ENCODE peak calls at places on chromosomes 5 and 9, in eight cellular contexts. Q, I, E, U, A, L, B and Z are unnamed samples. For H3K36me3, the result is how much of the 10 kb centered on the place peaks cover.

GRCh38 chr9:73137286-73137899 is 14.3 kb upstream of the ANXA1 start:
- DNase-seq in Q (no peak), I (no peak), E (no peak), U (no peak), A (peak), L (no peak), B (no peak), Z (no peak)

GRCh38 chr9:126565336-126566128 is 48.2 kb upstream of the LMX1B start:
- DNase-seq in Q (no peak), I (no peak), E (no peak), U (no peak), A (no peak), L (no peak), B (no peak), Z (no peak)

GRCh38 chr9:70232476-70232875 is 26.3 kb upstream of the SMC5 start:
- DNase-seq in Q (no peak), I (no peak), E (no peak), U (no peak), A (no peak), L (no peak), B (no peak), Z (no peak)

GRCh38 chr5:139696894-139697658 is 48.9 kb downstream of the CXXC5 start:
- DNase-seq in Q (no peak), I (peak), E (peak), U (peak), A (peak), L (peak), B (peak), Z (peak)

GRCh38 chr5:135119497-135119896 is 85.5 kb upstream of the PITX1 start:
- DNase-seq in Q (no peak), I (peak), E (no peak), U (no peak), A (no peak), L (no peak), B (peak), Z (no peak)

GRCh38 chr5:160466889-160467554 is 45.4 kb downstream of the PTTG1 start:
- DNase-seq in Q (no peak), I (no peak), E (no peak), U (no peak), A (no peak), L (no peak), B (no peak), Z (peak)

GRCh38 chr5:52119768-52120167 is 667.9 kb upstream of the ITGA1 start:
- DNase-seq in Q (no peak), I (no peak), E (no peak), U (no peak), A (no peak), L (no peak), B (no peak), Z (no peak)

GRCh38 chr9:96411129-96411820 is 6.9 kb downstream of the ZNF367 start:
- DNase-seq in Q (no peak), I (no peak), E (no peak), U (no peak), A (no peak), L (no peak), B (no peak), Z (no peak)

GRCh38 chr9:37669232-37669631 is 18.5 kb downstream of the FRMPD1 start:
- DNase-seq in Q (no peak), I (no peak), E (no peak), U (no peak), A (peak), L (no peak), B (no peak), Z (no peak)

GRCh38 chr5:151183451-151184245 is 26.1 kb upstream of the ANXA6 start:
- DNase-seq in Q (no peak), I (no peak), E (no peak), U (no peak), A (peak), L (no peak), B (no peak), Z (no peak)

GRCh38 chr5:151180291-151180690 is 22.7 kb upstream of the ANXA6 start:
- DNase-seq in Q (no peak), I (no peak), E (no peak), U (no peak), A (no peak), L (no peak), B (no peak), Z (no peak)

GRCh38 chr5:151182976-151183375 is 25.4 kb upstream of the ANXA6 start:
- DNase-seq in Q (no peak), I (no peak), E (no peak), U (no peak), A (no peak), L (no peak), B (no peak), Z (no peak)

GRCh38 chr5:151182501-151182900 is 24.9 kb upstream of the ANXA6 start:
- DNase-seq in Q (no peak), I (no peak), E (no peak), U (no peak), A (no peak), L (no peak), B (no peak), Z (peak)

DNA sequence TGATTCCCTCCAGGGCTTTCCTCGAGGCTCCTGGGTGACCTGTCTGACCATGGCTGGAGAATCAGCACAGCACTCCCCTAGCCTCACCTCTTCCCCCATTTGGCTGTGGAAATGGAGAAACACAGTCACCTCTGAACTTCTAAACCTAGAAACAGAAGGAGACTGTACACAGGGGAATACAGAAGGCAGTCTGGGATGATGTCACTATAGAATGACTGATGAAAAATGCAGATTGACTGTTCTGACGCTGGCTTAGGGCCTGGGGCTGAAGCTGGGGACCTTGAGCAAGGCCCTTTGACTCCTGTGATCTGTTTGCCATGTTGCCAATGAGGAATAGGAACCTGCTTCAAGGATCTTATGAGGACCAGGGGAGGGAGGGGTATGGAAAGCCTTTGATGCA is 24.2 kb upstream of the ANXA6 start:
- DNase-seq in Q (no peak), I (no peak), E (no peak), U (no peak), A (no peak), L (no peak), B (no peak), Z (peak)
- H3K36me3 ChIP-seq in Q (under half), I (under half), E (under half), U (under half), A (under half), L (half or more), B (under half), Z (under half)

DNA sequence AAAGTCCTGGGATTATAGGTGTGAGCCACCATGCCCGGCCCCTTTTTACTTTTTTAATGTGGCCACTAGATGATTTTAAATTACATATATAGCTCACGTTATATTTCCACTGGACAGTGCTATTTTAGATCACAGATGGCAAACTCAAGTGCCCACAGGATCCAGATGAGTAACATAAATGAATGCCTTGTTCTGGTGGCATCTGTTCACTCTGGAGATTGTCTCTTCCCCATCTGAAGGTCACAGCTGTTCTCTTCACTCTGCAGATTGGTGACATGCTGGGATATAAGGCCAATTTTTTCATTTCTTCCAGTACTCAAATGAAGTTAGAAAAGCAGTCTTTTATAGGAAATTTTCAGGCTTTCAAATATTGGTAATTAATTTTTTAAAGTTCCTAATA is 160.1 kb downstream of the DOCK8 start:
- DNase-seq in Q (no peak), I (no peak), E (no peak), U (no peak), A (no peak), L (no peak), B (no peak), Z (no peak)
- H3K36me3 ChIP-seq in Q (under half), I (under half), E (under half), U (under half), A (under half), L (half or more), B (under half), Z (under half)

GRCh38 chr9:90822866-90823265 is 21.2 kb downstream of the SYK start:
- DNase-seq in Q (no peak), I (no peak), E (no peak), U (no peak), A (no peak), L (no peak), B (no peak), Z (no peak)

GRCh38 chr9:90826326-90827020 is 24.9 kb downstream of the SYK start:
- DNase-seq in Q (no peak), I (no peak), E (no peak), U (no peak), A (no peak), L (no peak), B (no peak), Z (no peak)

GRCh38 chr9:90825586-90825985 is 24.0 kb downstream of the SYK start:
- DNase-seq in Q (no peak), I (no peak), E (no peak), U (no peak), A (no peak), L (no peak), B (no peak), Z (no peak)

GRCh38 chr9:90816690-90817089 is 15.1 kb downstream of the SYK start:
- DNase-seq in Q (no peak), I (no peak), E (no peak), U (no peak), A (no peak), L (no peak), B (no peak), Z (no peak)

GRCh38 chr9:90821697-90822096 is 20.1 kb downstream of the SYK start:
- DNase-seq in Q (no peak), I (no peak), E (no peak), U (no peak), A (peak), L (no peak), B (no peak), Z (no peak)
- H3K36me3 ChIP-seq in Q (under half), I (under half), E (under half), U (under half), A (under half), L (under half), B (under half), Z (under half)

DNA sequence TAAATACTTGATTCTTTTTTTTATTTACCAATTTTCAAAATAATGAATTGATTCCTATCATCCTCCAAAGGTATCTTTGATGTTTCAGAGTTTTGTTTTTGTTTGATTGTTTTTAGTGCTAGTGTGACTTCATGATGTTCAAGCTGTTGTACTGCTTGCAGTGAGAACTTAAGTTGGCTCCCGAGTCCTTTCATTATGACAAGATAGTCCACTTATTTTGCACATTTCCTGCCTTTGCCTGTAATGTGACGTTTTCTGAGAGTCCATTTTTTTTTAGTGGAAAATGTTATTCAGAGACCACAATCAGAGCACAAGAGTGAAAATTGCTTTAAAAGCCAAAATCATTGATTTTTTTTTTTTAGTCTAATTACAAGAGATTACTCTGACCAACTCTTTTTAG is 60.1 kb upstream of the FCHO2 start:
- DNase-seq in Q (no peak), I (no peak), E (no peak), U (no peak), A (no peak), L (no peak), B (no peak), Z (no peak)
- H3K36me3 ChIP-seq in Q (under half), I (half or more), E (under half), U (under half), A (under half), L (half or more), B (under half), Z (under half)

GRCh38 chr9:133111461-133112360 is 9.3 kb downstream of the RALGDS start:
- DNase-seq in Q (no peak), I (no peak), E (no peak), U (no peak), A (no peak), L (peak), B (peak), Z (no peak)
- H3K36me3 ChIP-seq in Q (under half), I (under half), E (under half), U (under half), A (under half), L (half or more), B (under half), Z (under half)